ENCODE peak calls at places on chromosomes 12 and 14, in eight cellular contexts. G, D, I, B, J, Z, F and W are unnamed samples.

GRCh38 chr12:46585854-46586621 is 213.5 kb upstream of the SLC38A2 start:
- DNase-seq in G (no peak), D (no peak), I (no peak), B (peak; percentile 22), J (peak; percentile 68), Z (peak; percentile 88), F (no peak), W (no peak)

GRCh38 chr12:84397279-84397678 is 515.3 kb downstream of the SLC6A15 start:
- DNase-seq in G (no peak), D (no peak), I (no peak), B (peak; percentile 10), J (no peak), Z (peak; percentile 8), F (no peak), W (no peak)

GRCh38 chr12:108568653-108569154 is 6.3 kb downstream of the ISCU start:
- DNase-seq in G (no peak), D (no peak), I (no peak), B (no peak), J (no peak), Z (no peak), F (no peak), W (no peak)

GRCh38 chr12:94615284-94616216 is 34.8 kb downstream of the TMCC3 start:
- DNase-seq in G (no peak), D (no peak), I (peak; percentile 53), B (no peak), J (no peak), Z (peak; percentile 35), F (no peak), W (no peak)

GRCh38 chr14:70776197-70776596 is 33.1 kb downstream of the MAP3K9 start:
- DNase-seq in G (no peak), D (no peak), I (no peak), B (no peak), J (no peak), Z (no peak), F (no peak), W (no peak)

GRCh38 chr14:54216827-54217226 is 180.0 kb upstream of the CDKN3 start:
- DNase-seq in G (no peak), D (no peak), I (no peak), B (no peak), J (no peak), Z (no peak), F (no peak), W (no peak)

GRCh38 chr14:76836029-76836630 is 9.9 kb downstream of the LRRC74A start:
- DNase-seq in G (no peak), D (no peak), I (no peak), B (no peak), J (no peak), Z (no peak), F (no peak), W (no peak)

GRCh38 chr14:53810221-53810620 is 146.4 kb downstream of the BMP4 start:
- DNase-seq in G (no peak), D (no peak), I (no peak), B (no peak), J (peak; percentile 8), Z (no peak), F (no peak), W (no peak)

GRCh38 chr12:22060261-22060660 is 14.2 kb downstream of the CMAS start:
- DNase-seq in G (no peak), D (no peak), I (no peak), B (no peak), J (no peak), Z (no peak), F (no peak), W (no peak)

GRCh38 chr14:97703006-97703760 is 906.0 kb downstream of the VRK1 start:
- DNase-seq in G (no peak), D (no peak), I (no peak), B (no peak), J (no peak), Z (no peak), F (no peak), W (no peak)

DNA sequence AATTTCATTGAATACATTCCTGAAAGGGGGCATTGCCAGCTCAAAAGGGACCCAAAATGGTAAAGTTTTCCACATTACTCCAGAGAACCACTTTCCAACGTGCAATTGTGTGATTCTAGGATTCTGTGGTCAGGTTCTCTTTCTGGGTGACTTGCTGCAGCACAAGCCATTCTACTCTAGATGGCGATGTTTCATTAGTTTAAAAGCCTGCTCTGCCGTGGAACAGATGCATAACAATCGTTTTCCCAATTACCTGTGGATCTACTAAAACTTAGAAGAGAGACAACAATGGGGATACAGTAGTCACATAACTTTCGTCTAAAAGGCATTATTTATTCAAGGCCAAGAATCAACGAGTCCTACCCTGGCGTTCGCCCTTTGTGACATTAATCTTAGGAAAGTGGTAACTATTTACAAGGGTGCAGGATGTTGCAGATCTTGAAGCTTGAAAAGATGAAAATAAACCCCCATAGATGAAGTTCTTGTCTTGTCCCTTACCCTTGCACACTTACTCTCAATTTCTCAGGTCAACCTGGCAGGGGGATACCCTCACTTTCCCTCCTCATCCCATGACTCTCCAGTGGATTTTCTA is 400.9 kb downstream of the SNAPC1 start:
- DNase-seq in G (no peak), D (peak; percentile 12), I (peak; percentile 23), B (peak; percentile 43), J (peak; percentile 82), Z (peak; percentile 53), F (no peak), W (no peak)
- TF ChIP-seq CTCF in G (peak; percentile 60), D (peak; percentile 61), I (peak; percentile 81), B (peak; percentile 92), J (peak; percentile 89), Z (peak; percentile 90), F (peak; percentile 75), W (peak; percentile 94)

GRCh38 chr14:56120091-56120632 is 2.0 kb downstream of the PELI2 start:
- DNase-seq in G (no peak), D (no peak), I (no peak), B (peak; percentile 54), J (no peak), Z (peak; percentile 57), F (no peak), W (no peak)
- TF ChIP-seq CTCF in G (peak; percentile 22), D (no peak), I (no peak), B (peak; percentile 31), J (no peak), Z (no peak), F (no peak), W (peak; percentile 28)

GRCh38 chr14:21494902-21495762 is 16.0 kb downstream of the METTL3 start:
- DNase-seq in G (no peak), D (no peak), I (no peak), B (peak; percentile 60), J (no peak), Z (peak; percentile 41), F (no peak), W (no peak)
- TF ChIP-seq CTCF in G (no peak), D (no peak), I (no peak), B (no peak), J (no peak), Z (no peak), F (no peak), W (no peak)

GRCh38 chr12:112937741-112938719 is at the start of gene OAS3:
- DNase-seq in G (peak; percentile 32), D (peak; percentile 51), I (peak; percentile 73), B (peak; percentile 65), J (peak; percentile 72), Z (peak; percentile 74), F (peak; percentile 88), W (no peak)
- TF ChIP-seq CTCF in G (no peak), D (no peak), I (no peak), B (no peak), J (no peak), Z (no peak), F (no peak), W (no peak)

GRCh38 chr14:50855558-50855957 is 16.3 kb upstream of the ABHD12B start:
- DNase-seq in G (no peak), D (no peak), I (no peak), B (peak; percentile 59), J (peak; percentile 44), Z (no peak), F (no peak), W (no peak)
- TF ChIP-seq CTCF in G (no peak), D (no peak), I (no peak), B (peak; percentile 37), J (peak; percentile 9), Z (no peak), F (no peak), W (peak; percentile 66)

DNA sequence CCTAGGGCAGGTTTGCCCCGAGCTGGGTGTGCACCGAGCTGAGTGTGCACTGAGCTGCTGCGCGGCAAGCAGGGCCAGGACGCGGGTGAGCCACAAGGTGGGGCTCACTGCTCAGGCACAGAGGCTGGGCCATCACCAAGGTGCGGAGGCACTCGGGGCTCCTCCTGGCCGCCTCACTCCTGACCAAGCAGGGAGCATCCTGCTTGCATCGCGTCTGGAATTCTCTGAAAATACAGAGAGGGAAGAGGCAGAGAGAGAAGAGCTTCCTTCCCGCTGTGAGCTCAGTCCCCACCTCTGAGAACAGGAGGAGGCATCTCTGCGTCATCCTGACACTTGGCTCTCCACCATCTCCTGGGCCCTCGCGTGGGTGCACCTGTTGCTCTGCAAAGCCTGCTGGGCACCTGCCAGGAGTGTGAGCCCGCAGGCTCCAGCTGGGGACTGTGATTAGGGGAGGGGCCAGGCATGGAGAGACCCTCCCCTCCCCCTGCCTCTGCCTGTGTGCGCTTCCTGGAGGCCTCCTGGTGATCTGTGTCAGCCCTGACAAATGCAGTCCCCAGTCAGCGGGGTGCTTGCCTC is 116.3 kb downstream of the GLT1D1 start:
- DNase-seq in G (peak; percentile 74), D (peak; percentile 43), I (peak; percentile 10), B (no peak), J (peak; percentile 69), Z (no peak), F (no peak), W (peak; percentile 75)
- TF ChIP-seq CTCF in G (peak; percentile 19), D (peak; percentile 55), I (peak; percentile 21), B (no peak), J (peak; percentile 75), Z (peak; percentile 22), F (peak; percentile 43), W (peak; percentile 78)

GRCh38 chr12:130427381-130427887 is 89.7 kb downstream of the PIWIL1 start:
- DNase-seq in G (no peak), D (no peak), I (no peak), B (no peak), J (no peak), Z (no peak), F (no peak), W (peak; percentile 72)
- TF ChIP-seq CTCF in G (no peak), D (no peak), I (no peak), B (no peak), J (no peak), Z (no peak), F (no peak), W (no peak)